ENCODE peak calls at places on chromosomes 7 and 10, in four cellular contexts. K is adrenal gland; P is thyroid gland; W is CD8-positive, alpha-beta T cell. M is an unnamed sample.

GRCh38 chr7:136555933-136556332 is 312.5 kb upstream of the CHRM2 start:
- DNase-seq in K (no peak), P (peak), W (no peak), M (no peak)

GRCh38 chr10:70537398-70538194 is 59.0 kb downstream of the PALD1 start:
- DNase-seq in K (no peak), P (peak), W (no peak), M (no peak)

GRCh38 chr7:155871211-155871610 is 58.9 kb upstream of the SHH start:
- DNase-seq in K (peak), P (no peak), W (peak), M (no peak)

GRCh38 chr10:132136689-132137088 is 50.1 kb upstream of the DPYSL4 start:
- DNase-seq in K (no peak), P (no peak), W (no peak), M (no peak)

GRCh38 chr7:127905491-127906330 is 125.5 kb downstream of the LRRC4 start:
- DNase-seq in K (no peak), P (no peak), W (no peak), M (no peak)

GRCh38 chr10:84521015-84521414 is 192.6 kb downstream of the CCSER2 start:
- DNase-seq in K (no peak), P (no peak), W (no peak), M (no peak)

GRCh38 chr10:25028711-25029110 is 12.3 kb downstream of the THNSL1 start:
- DNase-seq in K (no peak), P (no peak), W (no peak), M (no peak)

GRCh38 chr10:116385994-116386809 is 41.4 kb upstream of the PNLIPRP3 start:
- DNase-seq in K (no peak), P (no peak), W (no peak), M (no peak)

GRCh38 chr7:32410545-32410944 is 79.6 kb downstream of the LSM5 start:
- DNase-seq in K (no peak), P (no peak), W (no peak), M (no peak)

GRCh38 chr7:115332691-115333090 is 410.8 kb downstream of the MDFIC start:
- DNase-seq in K (no peak), P (no peak), W (no peak), M (no peak)

GRCh38 chr10:77638766-77639101 is 1.1 kb upstream of the KCNMA1 start:
- DNase-seq in K (no peak), P (no peak), W (no peak), M (no peak)
- H3K27ac ChIP-seq in K (no peak), P (no peak), W (no peak), M (no peak)

GRCh38 chr7:50664937-50665336 is 99.7 kb upstream of the DDC start:
- DNase-seq in K (no peak), P (no peak), W (no peak), M (no peak)

GRCh38 chr7:50667789-50668226 is 102.6 kb upstream of the DDC start:
- DNase-seq in K (no peak), P (peak), W (no peak), M (no peak)

GRCh38 chr7:50665403-50666123 is 100.4 kb upstream of the DDC start:
- DNase-seq in K (no peak), P (no peak), W (no peak), M (no peak)

GRCh38 chr7:50666124-50666496 is 100.9 kb upstream of the DDC start:
- DNase-seq in K (no peak), P (peak), W (no peak), M (no peak)

DNA sequence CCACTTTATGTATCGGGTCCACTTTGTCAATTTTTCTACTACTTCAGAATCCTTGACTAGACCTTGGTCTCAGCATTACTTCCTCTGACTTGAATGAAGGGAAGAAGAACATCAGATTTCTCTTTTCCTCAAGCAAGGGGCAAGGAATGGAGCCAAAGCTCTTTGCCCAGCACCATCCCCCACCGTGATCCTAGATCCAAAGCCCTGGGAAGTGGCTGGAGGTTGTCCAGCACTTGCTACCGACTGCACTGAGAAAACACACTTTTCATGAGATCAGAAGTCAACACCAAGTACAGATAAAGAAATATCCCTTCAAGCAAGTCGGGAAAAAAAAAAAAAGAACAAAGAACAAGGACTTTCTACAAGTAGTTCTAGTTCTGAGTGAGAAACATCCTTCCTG is 102.1 kb upstream of the DDC start:
- DNase-seq in K (no peak), P (peak), W (no peak), M (no peak)
- H3K27ac ChIP-seq in K (peak), P (peak), W (no peak), M (no peak)

GRCh38 chr7:142298631-142299030 is 40.8 kb upstream of the PRSS58 start:
- DNase-seq in K (no peak), P (no peak), W (no peak), M (no peak)
- H3K27ac ChIP-seq in K (no peak), P (no peak), W (no peak), M (no peak)

GRCh38 chr10:117653170-117653515 is 110.6 kb downstream of the EMX2 start:
- DNase-seq in K (no peak), P (no peak), W (no peak), M (no peak)
- H3K27ac ChIP-seq in K (no peak), P (no peak), W (no peak), M (no peak)

GRCh38 chr7:111933614-111934013 is 272.6 kb downstream of the DOCK4 start:
- DNase-seq in K (no peak), P (no peak), W (no peak), M (no peak)

GRCh38 chr7:111929258-111929657 is 276.9 kb downstream of the DOCK4 start:
- DNase-seq in K (no peak), P (no peak), W (no peak), M (no peak)

GRCh38 chr7:111931958-111932357 is 274.2 kb downstream of the DOCK4 start:
- DNase-seq in K (no peak), P (no peak), W (no peak), M (no peak)

GRCh38 chr7:111927383-111928019 is 278.7 kb downstream of the DOCK4 start:
- DNase-seq in K (no peak), P (no peak), W (no peak), M (no peak)

DNA sequence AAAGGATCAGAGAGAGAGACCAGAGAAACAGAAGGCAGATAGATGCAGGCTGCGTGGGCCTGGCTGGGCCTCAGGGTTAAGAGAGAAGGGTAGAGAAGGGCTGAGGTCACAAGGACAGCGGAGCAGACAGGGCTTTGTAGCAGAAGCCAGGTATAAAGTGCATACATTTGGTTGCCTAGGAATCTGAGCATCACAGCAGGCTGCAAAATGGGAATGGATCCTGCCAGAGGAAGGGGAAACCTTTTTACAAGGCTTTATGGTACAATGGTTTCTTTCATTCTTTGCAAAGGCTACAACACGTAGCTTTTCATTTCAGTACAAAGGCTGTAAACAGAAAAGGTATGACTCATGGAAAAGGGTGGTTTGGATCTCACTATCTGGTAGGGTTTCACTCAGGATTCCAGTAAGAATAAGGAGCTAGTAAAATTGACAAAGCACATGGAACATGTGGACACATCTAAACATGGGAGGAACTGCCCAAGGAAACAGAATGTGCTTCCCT is 275.1 kb downstream of the DOCK4 start:
- DNase-seq in K (no peak), P (no peak), W (no peak), M (no peak)
- H3K27ac ChIP-seq in K (no peak), P (no peak), W (no peak), M (no peak)

GRCh38 chr10:59965899-59966650 is 59.7 kb upstream of the CCDC6 start:
- DNase-seq in K (no peak), P (no peak), W (no peak), M (no peak)
- H3K27ac ChIP-seq in K (no peak), P (peak), W (no peak), M (no peak)

DNA sequence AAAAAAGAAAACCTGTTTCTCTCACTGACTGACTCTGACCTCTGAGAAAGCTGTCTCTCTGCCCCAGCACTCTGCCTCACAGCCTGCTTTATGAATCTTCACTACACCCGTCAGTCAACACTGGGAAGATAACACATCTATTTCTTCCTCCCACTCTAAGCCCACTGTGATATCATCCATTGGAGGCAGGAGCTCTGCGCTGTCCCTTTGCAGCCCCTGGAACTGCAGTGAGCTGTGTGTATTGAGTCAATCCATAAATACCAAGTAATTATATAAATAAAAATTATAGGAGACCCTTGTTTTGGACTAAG is 17.2 kb upstream of the FXYD4 start:
- DNase-seq in K (no peak), P (no peak), W (no peak), M (no peak)
- H3K27ac ChIP-seq in K (no peak), P (no peak), W (no peak), M (no peak)

GRCh38 chr7:4749798-4750197 is 25.6 kb upstream of the AP5Z1 start:
- DNase-seq in K (no peak), P (no peak), W (no peak), M (no peak)
- H3K27ac ChIP-seq in K (peak), P (no peak), W (no peak), M (no peak)

GRCh38 chr7:25951414-25952276 is 200.4 kb upstream of the NFE2L3 start:
- DNase-seq in K (peak), P (peak), W (no peak), M (no peak)

GRCh38 chr7:25947669-25948516 is 204.1 kb upstream of the NFE2L3 start:
- DNase-seq in K (no peak), P (no peak), W (no peak), M (no peak)

GRCh38 chr7:25952277-25953057 is 199.5 kb upstream of the NFE2L3 start:
- DNase-seq in K (no peak), P (no peak), W (no peak), M (no peak)

GRCh38 chr7:25950488-25951413 is 201.2 kb upstream of the NFE2L3 start:
- DNase-seq in K (peak), P (peak), W (peak), M (peak)

GRCh38 chr7:25949672-25950487 is 202.1 kb upstream of the NFE2L3 start:
- DNase-seq in K (peak), P (peak), W (no peak), M (no peak)
- H3K27ac ChIP-seq in K (peak), P (no peak), W (no peak), M (no peak)

M was measured in caudate nucleus.